ENCODE peak calls at places on chromosomes 11 and 22, in four cellular contexts. G is activated naive CD8-positive, alpha-beta T cell treated with anti-CD3 and anti-CD28 coated beads, Interleukin-2, amount 10 ng/mL, durations not matched to agents 7 days and 5 days; W is left cardiac atrium; Y is right cardiac atrium. P is an unnamed sample.

GRCh38 chr11:10514210-10514609 is 26.8 kb downstream of the RNF141 start:
- ATAC-seq in W (no peak), G (no peak), Y (no peak), P (no peak)

GRCh38 chr11:118224512-118225180 is at the start of gene JAML:
- ATAC-seq in G (peak; percentile 74), W (peak; percentile 51), Y (no peak), P (no peak)

GRCh38 chr22:29584975-29585374 is 4.1 kb upstream of the NIPSNAP1 start:
- ATAC-seq in G (no peak), W (no peak), Y (no peak), P (no peak)

GRCh38 chr11:64897381-64898075 is 19.1 kb upstream of the EHD1 start:
- ATAC-seq in G (no peak), Y (no peak), W (no peak), P (no peak)

GRCh38 chr11:68659158-68659921 is 25.0 kb upstream of the GAL start:
- ATAC-seq in Y (peak; percentile 87), W (peak; percentile 76), G (no peak), P (peak; percentile 66)

GRCh38 chr22:18035740-18036139 is 11.4 kb upstream of the MICAL3 start:
- ATAC-seq in W (no peak), Y (peak; percentile 42), G (no peak), P (no peak)

GRCh38 chr11:2200536-2200935 is 28.9 kb upstream of the TH start:
- ATAC-seq in W (no peak), Y (no peak), G (no peak), P (no peak)

GRCh38 chr11:29087404-29087803 is 929.4 kb downstream of the KCNA4 start:
- ATAC-seq in Y (no peak), G (no peak), W (no peak), P (no peak)

GRCh38 chr22:31148516-31148915 is 8.2 kb upstream of the PLA2G3 start:
- ATAC-seq in G (no peak), W (peak; percentile 77), Y (peak; percentile 94), P (peak; percentile 64)

GRCh38 chr11:77704029-77704428 is 66.4 kb upstream of the CLNS1A start:
- ATAC-seq in W (no peak), G (no peak), Y (no peak), P (no peak)